ENCODE peak calls at places on chromosome 1, in eight cellular contexts. One of them, this sample, is unnamed.

GRCh38 chr1:41799723-41800122 is 119.0 kb downstream of the HIVEP3 start:
- DNase-seq in thoracic aorta: no peak
- DNase-seq in astrocyte of the cerebellum: no peak
- DNase-seq in stimulated activated CD8-positive, alpha-beta memory T cell treated with anti-CD3 and anti-CD28 coated beads, Interleukin-15, amount 100 ng/mL, for 48 hours: no peak
- DNase-seq in ovary: no peak
- DNase-seq in T-helper 22 cell: no peak
- DNase-seq in substantia nigra: no peak
- DNase-seq in MCF 10A: peak; percentile 21
- DNase-seq in this sample: no peak

GRCh38 chr1:3068400-3069361 is at the start of gene PRDM16:
- DNase-seq in thoracic aorta: no peak
- DNase-seq in astrocyte of the cerebellum: peak; percentile 15
- DNase-seq in stimulated activated CD8-positive, alpha-beta memory T cell treated with anti-CD3 and anti-CD28 coated beads, Interleukin-15, amount 100 ng/mL, for 48 hours: no peak
- DNase-seq in ovary: peak; percentile 63
- DNase-seq in T-helper 22 cell: no peak
- DNase-seq in substantia nigra: no peak
- DNase-seq in MCF 10A: no peak
- DNase-seq in this sample: no peak

GRCh38 chr1:172719694-172720138 is 60.8 kb downstream of the FASLG start:
- DNase-seq in thoracic aorta: no peak
- DNase-seq in astrocyte of the cerebellum: peak; percentile 37
- DNase-seq in stimulated activated CD8-positive, alpha-beta memory T cell treated with anti-CD3 and anti-CD28 coated beads, Interleukin-15, amount 100 ng/mL, for 48 hours: no peak
- DNase-seq in ovary: no peak
- DNase-seq in T-helper 22 cell: no peak
- DNase-seq in substantia nigra: no peak
- DNase-seq in MCF 10A: peak; percentile 75
- DNase-seq in this sample: no peak

GRCh38 chr1:207811920-207812720 is 60.3 kb downstream of the CD46 start:
- DNase-seq in thoracic aorta: no peak
- DNase-seq in astrocyte of the cerebellum: no peak
- DNase-seq in stimulated activated CD8-positive, alpha-beta memory T cell treated with anti-CD3 and anti-CD28 coated beads, Interleukin-15, amount 100 ng/mL, for 48 hours: no peak
- DNase-seq in ovary: peak; percentile 52
- DNase-seq in T-helper 22 cell: no peak
- DNase-seq in substantia nigra: peak; percentile 74
- DNase-seq in MCF 10A: peak; percentile 54
- DNase-seq in this sample: no peak

GRCh38 chr1:150282558-150282958 is 204 bp downstream of the CIART start:
- DNase-seq in thoracic aorta: no peak
- DNase-seq in astrocyte of the cerebellum: no peak
- DNase-seq in stimulated activated CD8-positive, alpha-beta memory T cell treated with anti-CD3 and anti-CD28 coated beads, Interleukin-15, amount 100 ng/mL, for 48 hours: no peak
- DNase-seq in ovary: no peak
- DNase-seq in T-helper 22 cell: no peak
- DNase-seq in substantia nigra: no peak
- DNase-seq in MCF 10A: no peak
- DNase-seq in this sample: no peak

GRCh38 chr1:115496904-115497527 is 144.8 kb upstream of the VANGL1 start:
- DNase-seq in thoracic aorta: no peak
- DNase-seq in astrocyte of the cerebellum: peak; percentile 16
- DNase-seq in stimulated activated CD8-positive, alpha-beta memory T cell treated with anti-CD3 and anti-CD28 coated beads, Interleukin-15, amount 100 ng/mL, for 48 hours: no peak
- DNase-seq in ovary: no peak
- DNase-seq in T-helper 22 cell: no peak
- DNase-seq in substantia nigra: no peak
- DNase-seq in MCF 10A: peak; percentile 71
- DNase-seq in this sample: no peak

GRCh38 chr1:176786274-176786673 is 323.3 kb downstream of the PAPPA2 start:
- DNase-seq in thoracic aorta: no peak
- DNase-seq in astrocyte of the cerebellum: no peak
- DNase-seq in stimulated activated CD8-positive, alpha-beta memory T cell treated with anti-CD3 and anti-CD28 coated beads, Interleukin-15, amount 100 ng/mL, for 48 hours: no peak
- DNase-seq in ovary: no peak
- DNase-seq in T-helper 22 cell: no peak
- DNase-seq in substantia nigra: no peak
- DNase-seq in MCF 10A: no peak
- DNase-seq in this sample: no peak

GRCh38 chr1:156648951-156649350 is 7.0 kb downstream of the BCAN start:
- DNase-seq in thoracic aorta: no peak
- DNase-seq in astrocyte of the cerebellum: no peak
- DNase-seq in stimulated activated CD8-positive, alpha-beta memory T cell treated with anti-CD3 and anti-CD28 coated beads, Interleukin-15, amount 100 ng/mL, for 48 hours: no peak
- DNase-seq in ovary: no peak
- DNase-seq in T-helper 22 cell: no peak
- DNase-seq in substantia nigra: no peak
- DNase-seq in MCF 10A: peak; percentile 43
- DNase-seq in this sample: no peak

GRCh38 chr1:214123061-214123784 is 135.4 kb downstream of the PROX1 start:
- DNase-seq in thoracic aorta: no peak
- DNase-seq in astrocyte of the cerebellum: peak; percentile 49
- DNase-seq in stimulated activated CD8-positive, alpha-beta memory T cell treated with anti-CD3 and anti-CD28 coated beads, Interleukin-15, amount 100 ng/mL, for 48 hours: no peak
- DNase-seq in ovary: peak; percentile 33
- DNase-seq in T-helper 22 cell: no peak
- DNase-seq in substantia nigra: peak; percentile 4
- DNase-seq in MCF 10A: peak; percentile 78
- DNase-seq in this sample: no peak

GRCh38 chr1:187313115-187313514 is 484.4 kb downstream of the PLA2G4A start:
- DNase-seq in thoracic aorta: no peak
- DNase-seq in astrocyte of the cerebellum: no peak
- DNase-seq in stimulated activated CD8-positive, alpha-beta memory T cell treated with anti-CD3 and anti-CD28 coated beads, Interleukin-15, amount 100 ng/mL, for 48 hours: no peak
- DNase-seq in ovary: no peak
- DNase-seq in T-helper 22 cell: no peak
- DNase-seq in substantia nigra: no peak
- DNase-seq in MCF 10A: peak; percentile 7
- DNase-seq in this sample: no peak

GRCh38 chr1:64941466-64942117 is 24.8 kb downstream of the JAK1 start:
- DNase-seq in thoracic aorta: no peak
- DNase-seq in astrocyte of the cerebellum: no peak
- DNase-seq in stimulated activated CD8-positive, alpha-beta memory T cell treated with anti-CD3 and anti-CD28 coated beads, Interleukin-15, amount 100 ng/mL, for 48 hours: no peak
- DNase-seq in ovary: no peak
- DNase-seq in T-helper 22 cell: no peak
- DNase-seq in substantia nigra: no peak
- DNase-seq in MCF 10A: no peak
- DNase-seq in this sample: no peak

GRCh38 chr1:247281001-247281574 is 25.2 kb downstream of the VN1R5 start:
- DNase-seq in thoracic aorta: no peak
- DNase-seq in astrocyte of the cerebellum: no peak
- DNase-seq in stimulated activated CD8-positive, alpha-beta memory T cell treated with anti-CD3 and anti-CD28 coated beads, Interleukin-15, amount 100 ng/mL, for 48 hours: no peak
- DNase-seq in ovary: no peak
- DNase-seq in T-helper 22 cell: no peak
- DNase-seq in substantia nigra: no peak
- DNase-seq in MCF 10A: no peak
- DNase-seq in this sample: no peak

GRCh38 chr1:166020229-166020628 is 146.6 kb downstream of the FAM78B start:
- DNase-seq in thoracic aorta: no peak
- DNase-seq in astrocyte of the cerebellum: no peak
- DNase-seq in stimulated activated CD8-positive, alpha-beta memory T cell treated with anti-CD3 and anti-CD28 coated beads, Interleukin-15, amount 100 ng/mL, for 48 hours: no peak
- DNase-seq in ovary: no peak
- DNase-seq in T-helper 22 cell: no peak
- DNase-seq in substantia nigra: no peak
- DNase-seq in MCF 10A: no peak
- DNase-seq in this sample: no peak

GRCh38 chr1:18554101-18554500 is 73.4 kb downstream of the KLHDC7A start:
- DNase-seq in thoracic aorta: no peak
- DNase-seq in astrocyte of the cerebellum: no peak
- DNase-seq in stimulated activated CD8-positive, alpha-beta memory T cell treated with anti-CD3 and anti-CD28 coated beads, Interleukin-15, amount 100 ng/mL, for 48 hours: no peak
- DNase-seq in ovary: no peak
- DNase-seq in T-helper 22 cell: no peak
- DNase-seq in substantia nigra: no peak
- DNase-seq in MCF 10A: no peak
- DNase-seq in this sample: no peak

GRCh38 chr1:166354411-166354810 is 187.6 kb upstream of the FAM78B start:
- DNase-seq in thoracic aorta: no peak
- DNase-seq in astrocyte of the cerebellum: no peak
- DNase-seq in stimulated activated CD8-positive, alpha-beta memory T cell treated with anti-CD3 and anti-CD28 coated beads, Interleukin-15, amount 100 ng/mL, for 48 hours: no peak
- DNase-seq in ovary: no peak
- DNase-seq in T-helper 22 cell: no peak
- DNase-seq in substantia nigra: no peak
- DNase-seq in MCF 10A: peak; percentile 9
- DNase-seq in this sample: no peak

GRCh38 chr1:43569175-43569574 is 38.5 kb downstream of the PTPRF start:
- DNase-seq in thoracic aorta: no peak
- DNase-seq in astrocyte of the cerebellum: no peak
- DNase-seq in stimulated activated CD8-positive, alpha-beta memory T cell treated with anti-CD3 and anti-CD28 coated beads, Interleukin-15, amount 100 ng/mL, for 48 hours: no peak
- DNase-seq in ovary: no peak
- DNase-seq in T-helper 22 cell: no peak
- DNase-seq in substantia nigra: peak; percentile 36
- DNase-seq in MCF 10A: no peak
- DNase-seq in this sample: no peak

GRCh38 chr1:206998811-206999210 is 28.6 kb upstream of the FCAMR start:
- DNase-seq in thoracic aorta: no peak
- DNase-seq in astrocyte of the cerebellum: no peak
- DNase-seq in stimulated activated CD8-positive, alpha-beta memory T cell treated with anti-CD3 and anti-CD28 coated beads, Interleukin-15, amount 100 ng/mL, for 48 hours: no peak
- DNase-seq in ovary: no peak
- DNase-seq in T-helper 22 cell: no peak
- DNase-seq in substantia nigra: no peak
- DNase-seq in MCF 10A: peak; percentile 78
- DNase-seq in this sample: no peak

GRCh38 chr1:1281533-1282321 is 1.5 kb downstream of the SCNN1D start:
- DNase-seq in thoracic aorta: no peak
- DNase-seq in astrocyte of the cerebellum: no peak
- DNase-seq in stimulated activated CD8-positive, alpha-beta memory T cell treated with anti-CD3 and anti-CD28 coated beads, Interleukin-15, amount 100 ng/mL, for 48 hours: no peak
- DNase-seq in ovary: peak; percentile 35
- DNase-seq in T-helper 22 cell: no peak
- DNase-seq in substantia nigra: no peak
- DNase-seq in MCF 10A: peak; percentile 70
- DNase-seq in this sample: no peak

GRCh38 chr1:156258859-156259258 is 11.0 kb upstream of the PAQR6 start:
- DNase-seq in thoracic aorta: no peak
- DNase-seq in astrocyte of the cerebellum: no peak
- DNase-seq in stimulated activated CD8-positive, alpha-beta memory T cell treated with anti-CD3 and anti-CD28 coated beads, Interleukin-15, amount 100 ng/mL, for 48 hours: no peak
- DNase-seq in ovary: no peak
- DNase-seq in T-helper 22 cell: no peak
- DNase-seq in substantia nigra: no peak
- DNase-seq in MCF 10A: peak; percentile 62
- DNase-seq in this sample: no peak

GRCh38 chr1:198465201-198466144 is 75.0 kb downstream of the ATP6V1G3 start:
- DNase-seq in thoracic aorta: no peak
- DNase-seq in astrocyte of the cerebellum: peak; percentile 41
- DNase-seq in stimulated activated CD8-positive, alpha-beta memory T cell treated with anti-CD3 and anti-CD28 coated beads, Interleukin-15, amount 100 ng/mL, for 48 hours: no peak
- DNase-seq in ovary: no peak
- DNase-seq in T-helper 22 cell: no peak
- DNase-seq in substantia nigra: no peak
- DNase-seq in MCF 10A: peak; percentile 79
- DNase-seq in this sample: no peak

GRCh38 chr1:173043253-173043652 is 7.5 kb downstream of the TNFSF18 start:
- DNase-seq in thoracic aorta: no peak
- DNase-seq in astrocyte of the cerebellum: peak; percentile 19
- DNase-seq in stimulated activated CD8-positive, alpha-beta memory T cell treated with anti-CD3 and anti-CD28 coated beads, Interleukin-15, amount 100 ng/mL, for 48 hours: no peak
- DNase-seq in ovary: no peak
- DNase-seq in T-helper 22 cell: no peak
- DNase-seq in substantia nigra: no peak
- DNase-seq in MCF 10A: peak; percentile 57
- DNase-seq in this sample: no peak

GRCh38 chr1:153780551-153780950 is 5.3 kb downstream of the SLC27A3 start:
- DNase-seq in thoracic aorta: no peak
- DNase-seq in astrocyte of the cerebellum: no peak
- DNase-seq in stimulated activated CD8-positive, alpha-beta memory T cell treated with anti-CD3 and anti-CD28 coated beads, Interleukin-15, amount 100 ng/mL, for 48 hours: no peak
- DNase-seq in ovary: no peak
- DNase-seq in T-helper 22 cell: no peak
- DNase-seq in substantia nigra: no peak
- DNase-seq in MCF 10A: no peak
- DNase-seq in this sample: no peak

GRCh38 chr1:116502915-116503314 is 67.9 kb downstream of the CD58 start:
- DNase-seq in thoracic aorta: no peak
- DNase-seq in astrocyte of the cerebellum: no peak
- DNase-seq in stimulated activated CD8-positive, alpha-beta memory T cell treated with anti-CD3 and anti-CD28 coated beads, Interleukin-15, amount 100 ng/mL, for 48 hours: no peak
- DNase-seq in ovary: no peak
- DNase-seq in T-helper 22 cell: no peak
- DNase-seq in substantia nigra: no peak
- DNase-seq in MCF 10A: no peak
- DNase-seq in this sample: no peak

GRCh38 chr1:188364927-188365449 is 1536.2 kb downstream of the PLA2G4A start:
- DNase-seq in thoracic aorta: no peak
- DNase-seq in astrocyte of the cerebellum: no peak
- DNase-seq in stimulated activated CD8-positive, alpha-beta memory T cell treated with anti-CD3 and anti-CD28 coated beads, Interleukin-15, amount 100 ng/mL, for 48 hours: no peak
- DNase-seq in ovary: no peak
- DNase-seq in T-helper 22 cell: no peak
- DNase-seq in substantia nigra: no peak
- DNase-seq in MCF 10A: no peak
- DNase-seq in this sample: no peak

GRCh38 chr1:205442051-205442721 is 13.7 kb downstream of the BLACAT1 start:
- DNase-seq in thoracic aorta: no peak
- DNase-seq in astrocyte of the cerebellum: no peak
- DNase-seq in stimulated activated CD8-positive, alpha-beta memory T cell treated with anti-CD3 and anti-CD28 coated beads, Interleukin-15, amount 100 ng/mL, for 48 hours: no peak
- DNase-seq in ovary: no peak
- DNase-seq in T-helper 22 cell: no peak
- DNase-seq in substantia nigra: no peak
- DNase-seq in MCF 10A: no peak
- DNase-seq in this sample: no peak

GRCh38 chr1:224377676-224378006 is 21.0 kb downstream of the CNIH4 start:
- DNase-seq in thoracic aorta: no peak
- DNase-seq in astrocyte of the cerebellum: no peak
- DNase-seq in stimulated activated CD8-positive, alpha-beta memory T cell treated with anti-CD3 and anti-CD28 coated beads, Interleukin-15, amount 100 ng/mL, for 48 hours: no peak
- DNase-seq in ovary: no peak
- DNase-seq in T-helper 22 cell: no peak
- DNase-seq in substantia nigra: no peak
- DNase-seq in MCF 10A: peak; percentile 77
- DNase-seq in this sample: no peak

GRCh38 chr1:9629445-9630201 is 21.9 kb upstream of the PIK3CD start:
- DNase-seq in thoracic aorta: no peak
- DNase-seq in astrocyte of the cerebellum: no peak
- DNase-seq in stimulated activated CD8-positive, alpha-beta memory T cell treated with anti-CD3 and anti-CD28 coated beads, Interleukin-15, amount 100 ng/mL, for 48 hours: peak; percentile 80
- DNase-seq in ovary: peak; percentile 69
- DNase-seq in T-helper 22 cell: peak; percentile 55
- DNase-seq in substantia nigra: peak; percentile 60
- DNase-seq in MCF 10A: no peak
- DNase-seq in this sample: peak; percentile 62

GRCh38 chr1:117587479-117588356 is 18.1 kb upstream of the TENT5C start:
- DNase-seq in thoracic aorta: no peak
- DNase-seq in astrocyte of the cerebellum: no peak
- DNase-seq in stimulated activated CD8-positive, alpha-beta memory T cell treated with anti-CD3 and anti-CD28 coated beads, Interleukin-15, amount 100 ng/mL, for 48 hours: no peak
- DNase-seq in ovary: no peak
- DNase-seq in T-helper 22 cell: no peak
- DNase-seq in substantia nigra: no peak
- DNase-seq in MCF 10A: no peak
- DNase-seq in this sample: no peak

GRCh38 chr1:155226910-155227260 is 18.4 kb downstream of the MTX1 start:
- DNase-seq in thoracic aorta: no peak
- DNase-seq in astrocyte of the cerebellum: no peak
- DNase-seq in stimulated activated CD8-positive, alpha-beta memory T cell treated with anti-CD3 and anti-CD28 coated beads, Interleukin-15, amount 100 ng/mL, for 48 hours: peak; percentile 61
- DNase-seq in ovary: peak; percentile 54
- DNase-seq in T-helper 22 cell: no peak
- DNase-seq in substantia nigra: peak; percentile 26
- DNase-seq in MCF 10A: peak; percentile 63
- DNase-seq in this sample: no peak

GRCh38 chr1:110393691-110394564 is 3.1 kb upstream of the SLC16A4 start:
- DNase-seq in thoracic aorta: no peak
- DNase-seq in astrocyte of the cerebellum: peak; percentile 50
- DNase-seq in stimulated activated CD8-positive, alpha-beta memory T cell treated with anti-CD3 and anti-CD28 coated beads, Interleukin-15, amount 100 ng/mL, for 48 hours: no peak
- DNase-seq in ovary: no peak
- DNase-seq in T-helper 22 cell: no peak
- DNase-seq in substantia nigra: no peak
- DNase-seq in MCF 10A: peak; percentile 59
- DNase-seq in this sample: no peak

GRCh38 chr1:153538315-153538821 is 2.4 kb downstream of the S100A5 start:
- DNase-seq in thoracic aorta: no peak
- DNase-seq in astrocyte of the cerebellum: no peak
- DNase-seq in stimulated activated CD8-positive, alpha-beta memory T cell treated with anti-CD3 and anti-CD28 coated beads, Interleukin-15, amount 100 ng/mL, for 48 hours: no peak
- DNase-seq in ovary: no peak
- DNase-seq in T-helper 22 cell: no peak
- DNase-seq in substantia nigra: no peak
- DNase-seq in MCF 10A: peak; percentile 75
- DNase-seq in this sample: no peak

GRCh38 chr1:203590559-203590958 is 36.1 kb upstream of the ATP2B4 start:
- DNase-seq in thoracic aorta: no peak
- DNase-seq in astrocyte of the cerebellum: no peak
- DNase-seq in stimulated activated CD8-positive, alpha-beta memory T cell treated with anti-CD3 and anti-CD28 coated beads, Interleukin-15, amount 100 ng/mL, for 48 hours: no peak
- DNase-seq in ovary: no peak
- DNase-seq in T-helper 22 cell: no peak
- DNase-seq in substantia nigra: no peak
- DNase-seq in MCF 10A: no peak
- DNase-seq in this sample: no peak

GRCh38 chr1:94038511-94038910 is 82.4 kb downstream of the ABCA4 start:
- DNase-seq in thoracic aorta: no peak
- DNase-seq in astrocyte of the cerebellum: no peak
- DNase-seq in stimulated activated CD8-positive, alpha-beta memory T cell treated with anti-CD3 and anti-CD28 coated beads, Interleukin-15, amount 100 ng/mL, for 48 hours: no peak
- DNase-seq in ovary: no peak
- DNase-seq in T-helper 22 cell: no peak
- DNase-seq in substantia nigra: no peak
- DNase-seq in MCF 10A: no peak
- DNase-seq in this sample: no peak

GRCh38 chr1:160062134-160062533 is 7.8 kb downstream of the KCNJ10 start:
- DNase-seq in thoracic aorta: no peak
- DNase-seq in astrocyte of the cerebellum: no peak
- DNase-seq in stimulated activated CD8-positive, alpha-beta memory T cell treated with anti-CD3 and anti-CD28 coated beads, Interleukin-15, amount 100 ng/mL, for 48 hours: no peak
- DNase-seq in ovary: no peak
- DNase-seq in T-helper 22 cell: no peak
- DNase-seq in substantia nigra: peak; percentile 97
- DNase-seq in MCF 10A: no peak
- DNase-seq in this sample: no peak